ENCODE peak calls at places on chromosome 16, in nine cellular contexts. N, Y, O, D, G, S, R, X and A are unnamed samples.

GRCh38 chr16:75424096-75424762 is 9.1 kb downstream of the CFDP1 start:
- DNase-seq in N (no peak), Y (no peak), O (no peak), D (peak; percentile 46), G (no peak), S (no peak), R (no peak), X (no peak), A (no peak)

GRCh38 chr16:3096362-3096761 is 2.7 kb downstream of the ZSCAN10 start:
- DNase-seq in N (no peak), Y (no peak), O (no peak), D (no peak), G (no peak), S (no peak), R (no peak), X (no peak), A (no peak)

GRCh38 chr16:8886593-8887437 is 4.7 kb downstream of the LITAFD start:
- DNase-seq in N (no peak), Y (no peak), O (no peak), D (peak; percentile 42), G (no peak), S (no peak), R (no peak), X (no peak), A (no peak)

GRCh38 chr16:25023541-25023940 is 8.4 kb upstream of the ARHGAP17 start:
- DNase-seq in N (no peak), Y (no peak), O (no peak), D (no peak), G (no peak), S (no peak), R (no peak), X (no peak), A (no peak)

GRCh38 chr16:72948238-72948559 is 99.7 kb downstream of the ZFHX3 start:
- DNase-seq in N (no peak), Y (no peak), O (no peak), D (no peak), G (no peak), S (no peak), R (no peak), X (no peak), A (no peak)

GRCh38 chr16:68335175-68335574 is 24.4 kb downstream of the PRMT7 start:
- DNase-seq in N (no peak), Y (no peak), O (no peak), D (no peak), G (no peak), S (no peak), R (no peak), X (peak; percentile 42), A (no peak)

GRCh38 chr16:87065781-87066694 is 251.2 kb downstream of the C16orf95 start:
- DNase-seq in N (no peak), Y (no peak), O (no peak), D (no peak), G (no peak), S (no peak), R (peak; percentile 23), X (no peak), A (no peak)

GRCh38 chr16:86581458-86581857 is 3.1 kb downstream of the FOXL1 start:
- DNase-seq in N (no peak), Y (no peak), O (no peak), D (no peak), G (no peak), S (no peak), R (peak; percentile 66), X (peak; percentile 55), A (no peak)

GRCh38 chr16:28319476-28320022 is 27.2 kb downstream of the SBK1 start:
- DNase-seq in N (no peak), Y (no peak), O (no peak), D (no peak), G (no peak), S (no peak), R (no peak), X (no peak), A (no peak)

GRCh38 chr16:81376880-81377279 is 62.1 kb downstream of the GAN start:
- DNase-seq in N (no peak), Y (no peak), O (no peak), D (no peak), G (no peak), S (no peak), R (no peak), X (no peak), A (no peak)

GRCh38 chr16:14489460-14489859 is 140.6 kb downstream of the PARN start:
- DNase-seq in N (no peak), Y (no peak), O (no peak), D (no peak), G (no peak), S (no peak), R (no peak), X (peak; percentile 15), A (peak; percentile 77)

GRCh38 chr16:11094075-11094593 is 149.8 kb downstream of the CLEC16A start:
- DNase-seq in N (no peak), Y (no peak), O (no peak), D (no peak), G (no peak), S (no peak), R (peak; percentile 63), X (peak; percentile 86), A (peak; percentile 72)

GRCh38 chr16:5325932-5326331 is 228.3 kb upstream of the EEF2KMT start:
- DNase-seq in N (no peak), Y (no peak), O (no peak), D (no peak), G (no peak), S (no peak), R (no peak), X (no peak), A (no peak)

GRCh38 chr16:55297062-55297909 is 26.7 kb upstream of the IRX6 start:
- DNase-seq in N (no peak), Y (no peak), O (no peak), D (no peak), G (no peak), S (no peak), R (peak; percentile 2), X (peak; percentile 14), A (no peak)

GRCh38 chr16:62225675-62226074 is 189.4 kb upstream of the CDH8 start:
- DNase-seq in N (peak; percentile 93), Y (peak; percentile 62), O (peak; percentile 72), D (peak; percentile 87), G (peak; percentile 90), S (peak; percentile 66), R (peak; percentile 18), X (no peak), A (peak; percentile 73)

DNA sequence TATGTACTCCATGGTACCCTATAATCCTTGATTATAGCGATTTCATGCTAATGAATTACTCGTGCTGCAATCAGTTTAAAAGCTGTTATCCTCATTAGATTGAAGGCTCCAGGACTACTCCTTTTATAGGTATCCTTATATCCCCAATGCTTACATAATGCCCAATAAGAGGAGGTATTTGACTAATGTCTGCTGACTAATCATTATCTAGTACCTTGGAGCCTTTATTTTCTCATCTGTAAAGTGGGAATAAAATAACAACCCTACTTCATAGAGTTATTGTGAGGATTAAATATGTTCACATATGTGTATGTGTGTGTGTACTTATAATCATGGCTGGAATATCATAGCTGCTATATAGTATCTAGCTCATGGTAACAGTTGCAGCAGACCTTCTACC is 1031.5 kb downstream of the CDH11 start:
- DNase-seq in N (no peak), Y (no peak), O (no peak), D (no peak), G (no peak), S (no peak), R (no peak), X (no peak), A (no peak)
- H3K4me3 ChIP-seq in N (no peak overlapping the region), Y (no peak overlapping the region), O (no peak overlapping the region), D (no peak overlapping the region), G (no peak overlapping the region), S (no peak overlapping the region), R (no peak overlapping the region), X (no peak overlapping the region), A (no peak overlapping the region)

DNA sequence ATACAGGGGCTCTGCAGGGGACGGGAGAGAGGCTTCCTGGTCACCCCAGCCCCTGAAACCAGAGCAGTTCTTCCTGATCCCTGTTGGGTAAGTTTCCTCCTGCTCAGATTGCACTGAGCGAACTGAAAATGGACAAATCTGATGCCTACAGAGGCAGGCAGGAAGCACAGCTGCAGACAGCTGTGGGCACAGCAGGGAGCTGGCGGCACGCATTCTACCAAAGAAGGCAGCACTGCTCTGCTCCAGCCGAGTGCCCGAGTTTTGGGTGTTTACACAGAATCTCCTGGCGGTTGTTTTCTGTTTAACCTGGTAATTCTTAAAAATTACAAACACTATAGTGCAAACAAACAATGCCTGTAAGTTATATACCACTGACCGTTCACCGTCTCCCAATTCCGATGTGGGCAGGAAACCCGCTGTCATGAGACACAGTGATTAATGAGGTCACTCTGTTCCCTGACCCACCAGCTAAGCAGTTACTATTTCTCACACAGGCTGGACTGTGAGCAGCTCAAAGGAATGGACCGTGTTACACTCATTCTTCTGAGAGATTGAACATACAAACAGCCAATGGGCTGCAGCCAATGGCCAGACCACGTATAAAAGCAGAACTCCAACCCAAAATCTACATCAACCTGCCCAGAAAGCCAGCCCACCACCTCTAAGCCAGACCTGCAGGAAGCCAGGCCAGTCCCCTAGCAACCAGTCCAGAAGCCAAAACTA is 25.5 kb downstream of the NSMCE1 start:
- DNase-seq in N (peak; percentile 40), Y (no peak), O (no peak), D (peak; percentile 72), G (no peak), S (peak; percentile 72), R (peak; percentile 95), X (peak; percentile 98), A (peak; percentile 29)
- H3K4me3 ChIP-seq in N (no peak overlapping the region), Y (peak overlapping the region; percentile 31), O (peak overlapping the region; percentile 22), D (peak overlapping the region; percentile 11), G (no peak overlapping the region), S (peak overlapping the region; percentile 34), R (peak overlapping the region; percentile 14), X (peak overlapping the region; percentile 1), A (no peak overlapping the region)

GRCh38 chr16:53465606-53466290 is 31.5 kb downstream of the RBL2 start:
- DNase-seq in N (no peak), Y (no peak), O (no peak), D (no peak), G (no peak), S (no peak), R (peak; percentile 82), X (peak; percentile 80), A (no peak)
- H3K4me3 ChIP-seq in N (no peak overlapping the region), Y (no peak overlapping the region), O (no peak overlapping the region), D (no peak overlapping the region), G (no peak overlapping the region), S (no peak overlapping the region), R (no peak overlapping the region), X (no peak overlapping the region), A (no peak overlapping the region)

GRCh38 chr16:82761236-82761635 is 134.5 kb downstream of the CDH13 start:
- DNase-seq in N (peak; percentile 70), Y (peak; percentile 72), O (peak; percentile 30), D (peak; percentile 94), G (no peak), S (peak; percentile 97), R (peak; percentile 70), X (peak; percentile 74), A (peak; percentile 83)

GRCh38 chr16:82763371-82763770 is 136.6 kb downstream of the CDH13 start:
- DNase-seq in N (no peak), Y (no peak), O (no peak), D (no peak), G (no peak), S (no peak), R (no peak), X (no peak), A (no peak)

GRCh38 chr16:82758904-82759303 is 132.1 kb downstream of the CDH13 start:
- DNase-seq in N (no peak), Y (no peak), O (no peak), D (no peak), G (no peak), S (no peak), R (no peak), X (no peak), A (no peak)

GRCh38 chr16:82758406-82758805 is 131.6 kb downstream of the CDH13 start:
- DNase-seq in N (peak; percentile 46), Y (no peak), O (no peak), D (no peak), G (no peak), S (no peak), R (no peak), X (no peak), A (no peak)

GRCh38 chr16:82761858-82762257 is 135.1 kb downstream of the CDH13 start:
- DNase-seq in N (no peak), Y (no peak), O (no peak), D (no peak), G (no peak), S (no peak), R (peak; percentile 52), X (peak; percentile 38), A (peak; percentile 27)
- H3K4me3 ChIP-seq in N (no peak overlapping the region), Y (peak overlapping the region; percentile 40), O (no peak overlapping the region), D (peak overlapping the region; percentile 36), G (no peak overlapping the region), S (peak overlapping the region; percentile 25), R (peak overlapping the region; percentile 10), X (no peak overlapping the region), A (no peak overlapping the region)